ENCODE peak calls at places on chromosomes 5 and 9, in seven cellular contexts. R, E, U, Y, J, H and O are unnamed samples.

GRCh38 chr9:20242767-20243166 is 379.5 kb downstream of the MLLT3 start:
- DNase-seq in R (peak; percentile 69), E (no peak), U (no peak), Y (no peak), J (no peak), H (no peak), O (no peak)

GRCh38 chr5:38329132-38329715 is 70.9 kb downstream of the EGFLAM start:
- DNase-seq in R (no peak), E (no peak), U (no peak), Y (no peak), J (no peak), H (no peak), O (no peak)

GRCh38 chr5:114412509-114413171 is 50.8 kb downstream of the KCNN2 start:
- DNase-seq in R (no peak), E (no peak), U (no peak), Y (no peak), J (no peak), H (peak; percentile 12), O (no peak)

GRCh38 chr5:169548315-169548714 is 35.3 kb upstream of the SPDL1 start:
- DNase-seq in R (no peak), E (peak; percentile 35), U (peak; percentile 5), Y (no peak), J (no peak), H (no peak), O (peak; percentile 45)

GRCh38 chr9:134463293-134463692 is 137.0 kb downstream of the RXRA start:
- DNase-seq in R (no peak), E (no peak), U (no peak), Y (no peak), J (no peak), H (no peak), O (no peak)

GRCh38 chr5:144487207-144487606 is 316.5 kb downstream of the KCTD16 start:
- DNase-seq in R (no peak), E (no peak), U (no peak), Y (no peak), J (no peak), H (no peak), O (no peak)

GRCh38 chr5:141994737-141995136 is 18.1 kb downstream of the GNPDA1 start:
- DNase-seq in R (no peak), E (no peak), U (no peak), Y (no peak), J (no peak), H (no peak), O (no peak)

GRCh38 chr5:32628049-32628803 is 42.9 kb downstream of the SUB1 start:
- DNase-seq in R (no peak), E (no peak), U (peak; percentile 31), Y (no peak), J (no peak), H (no peak), O (peak; percentile 66)

GRCh38 chr9:114856210-114856941 is 50.5 kb upstream of the TNFSF15 start:
- DNase-seq in R (no peak), E (no peak), U (no peak), Y (no peak), J (no peak), H (no peak), O (no peak)

GRCh38 chr9:90099262-90099982 is 494.6 kb downstream of the GADD45G start:
- DNase-seq in R (no peak), E (peak; percentile 43), U (peak; percentile 12), Y (no peak), J (no peak), H (no peak), O (peak; percentile 76)

GRCh38 chr5:14560091-14560595 is 21.4 kb upstream of the OTULINL start:
- DNase-seq in R (no peak), E (no peak), U (no peak), Y (no peak), J (no peak), H (no peak), O (no peak)
- TF ChIP-seq JUND in R (no peak), E (no peak), U (no peak), Y (no peak), J (no peak), H (no peak), O (no peak)

GRCh38 chr5:21236896-21237830 is 1249.2 kb upstream of the CDH18 start:
- DNase-seq in R (no peak), E (no peak), U (no peak), Y (no peak), J (no peak), H (no peak), O (no peak)
- TF ChIP-seq JUND in R (no peak), E (no peak), U (no peak), Y (no peak), J (no peak), H (no peak), O (no peak)

GRCh38 chr9:122340161-122340560 is 30.7 kb upstream of the PTGS1 start:
- DNase-seq in R (no peak), E (no peak), U (no peak), Y (no peak), J (no peak), H (no peak), O (no peak)
- TF ChIP-seq JUND in R (no peak), E (no peak), U (no peak), Y (no peak), J (no peak), H (no peak), O (no peak)

DNA sequence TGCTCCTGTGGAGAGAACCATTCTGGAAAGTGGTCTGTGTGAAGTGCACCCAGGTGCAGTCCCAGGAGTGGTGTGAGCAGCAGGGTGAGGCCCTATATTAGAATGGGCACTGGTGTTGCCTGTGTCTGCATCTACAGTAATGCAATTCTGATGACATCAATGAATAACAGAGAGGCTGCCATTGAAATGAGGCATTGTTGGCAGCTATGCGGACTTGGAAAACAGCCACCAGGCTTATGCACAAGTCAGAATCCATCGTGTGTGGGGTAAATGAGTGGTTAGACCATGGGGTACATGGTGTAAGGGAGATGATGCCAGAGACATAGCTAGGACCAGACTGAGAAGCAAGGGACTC is 26.6 kb upstream of the CDKN2AIPNL start:
- DNase-seq in R (no peak), E (no peak), U (no peak), Y (no peak), J (no peak), H (no peak), O (no peak)
- TF ChIP-seq JUND in R (no peak), E (no peak), U (no peak), Y (no peak), J (no peak), H (no peak), O (no peak)

GRCh38 chr5:139985733-139986132 is 57.4 kb downstream of the NRG2 start:
- DNase-seq in R (peak; percentile 20), E (no peak), U (peak; percentile 21), Y (peak; percentile 64), J (no peak), H (peak; percentile 78), O (no peak)
- TF ChIP-seq JUND in R (no peak), E (peak; percentile 90), U (no peak), Y (peak; percentile 77), J (no peak), H (peak; percentile 93), O (no peak)

DNA sequence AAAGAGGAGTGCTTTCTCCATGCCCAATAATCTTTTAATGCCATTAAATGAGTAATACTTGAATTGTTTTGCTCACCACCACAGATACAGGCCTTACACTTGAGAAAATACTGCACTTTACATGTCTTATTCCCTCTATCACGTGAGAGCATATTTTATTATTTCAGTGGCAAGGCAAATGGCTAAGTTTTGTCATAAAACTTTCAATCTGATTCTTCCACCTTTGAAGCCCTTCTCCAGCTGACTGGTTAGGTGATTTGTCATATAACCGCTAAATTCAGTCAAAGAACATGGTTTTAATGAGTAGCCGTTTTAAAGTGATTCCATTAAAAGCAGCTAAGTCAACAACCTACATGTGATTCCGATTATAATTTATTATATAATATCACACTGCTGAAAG is 43.8 kb downstream of the FAT2 start:
- DNase-seq in R (no peak), E (no peak), U (no peak), Y (no peak), J (no peak), H (no peak), O (no peak)
- TF ChIP-seq JUND in R (no peak), E (no peak), U (no peak), Y (no peak), J (no peak), H (no peak), O (no peak)